ENCODE peak calls at places on chromosomes 7 and 10, in six cellular contexts. S is IMR-90, W is mesenchymal stem cell, X is neuronal stem cell, L is H9, E is H1. R is an unnamed sample.

GRCh38 chr7:155663942-155664341 is 19.5 kb downstream of the RBM33 start:
- DNase-seq in L (no peak), W (no peak), S (no peak), X (no peak), E (no peak), R (no peak)

GRCh38 chr10:649445-649797 is 40.0 kb downstream of the DIP2C start:
- DNase-seq in X (no peak), S (no peak), L (no peak), E (no peak), W (no peak), R (no peak)

GRCh38 chr7:102295346-102296178 is 8.9 kb downstream of the SH2B2 start:
- DNase-seq in L (no peak), S (no peak), X (no peak), W (no peak), E (no peak), R (peak; percentile 21)

GRCh38 chr10:27745719-27746363 is at the start of gene MKX:
- DNase-seq in L (peak; percentile 82), X (peak; percentile 84), S (peak; percentile 44), W (peak; percentile 24), E (no peak), R (peak; percentile 89)

GRCh38 chr10:43814611-43815010 is 165.9 kb upstream of the ZNF32 start:
- DNase-seq in W (no peak), X (no peak), L (no peak), E (no peak), S (peak; percentile 30), R (no peak)

GRCh38 chr10:122030200-122030552 is 41.2 kb downstream of the TACC2 start:
- DNase-seq in X (no peak), S (no peak), E (no peak), W (no peak), L (no peak), R (no peak)

GRCh38 chr7:157722137-157723060 is 385.6 kb downstream of the DNAJB6 start:
- DNase-seq in W (no peak), S (no peak), X (no peak), L (no peak), E (no peak), R (no peak)

GRCh38 chr10:15504101-15504840 is 133.2 kb upstream of the FAM171A1 start:
- DNase-seq in L (no peak), W (peak; percentile 75), S (no peak), X (no peak), E (no peak), R (no peak)

GRCh38 chr7:142009142-142009541 is 13.5 kb downstream of the MGAM start:
- DNase-seq in W (no peak), L (no peak), E (no peak), X (no peak), S (no peak), R (no peak)

GRCh38 chr7:45657890-45658715 is 83.9 kb downstream of the ADCY1 start:
- DNase-seq in L (no peak), E (no peak), X (no peak), W (no peak), S (no peak), R (no peak)

GRCh38 chr7:44386139-44386913 is 60.9 kb upstream of the CAMK2B start:
- DNase-seq in L (peak; percentile 13), W (no peak), E (no peak), X (no peak), S (peak; percentile 24), R (no peak)

GRCh38 chr10:72730462-72730861 is 38.5 kb downstream of the MCU start:
- DNase-seq in S (peak; percentile 83), X (no peak), E (no peak), W (no peak), L (no peak), R (no peak)

GRCh38 chr10:68231106-68231901 is 609 bp downstream of the ATOH7 start:
- DNase-seq in W (peak; percentile 75), S (peak; percentile 76), E (peak; percentile 38), L (peak; percentile 82), X (peak; percentile 77), R (peak; percentile 85)

GRCh38 chr10:71621783-71622526 is 97.6 kb downstream of the C10orf105 start:
- DNase-seq in X (no peak), W (peak; percentile 63), L (peak; percentile 61), E (no peak), S (peak; percentile 36), R (peak; percentile 82)

GRCh38 chr10:96902762-96903358 is 70.8 kb downstream of the LCOR start:
- DNase-seq in W (no peak), L (no peak), S (no peak), E (no peak), X (no peak), R (no peak)

GRCh38 chr7:7557252-7557651 is 9.4 kb upstream of the MIOS start:
- DNase-seq in W (no peak), L (no peak), X (no peak), E (no peak), S (no peak), R (no peak)

GRCh38 chr7:2044883-2045471 is 187.8 kb downstream of the MAD1L1 start:
- DNase-seq in L (no peak), W (no peak), S (no peak), X (no peak), E (no peak), R (no peak)

GRCh38 chr10:130938051-130938450 is 373.5 kb downstream of the TCERG1L start:
- DNase-seq in E (no peak), W (no peak), L (no peak), S (no peak), X (no peak), R (no peak)
- H2BK5ac ChIP-seq in E (no peak overlapping the region), W (no peak overlapping the region), L (no peak overlapping the region), S (no peak overlapping the region), X (no peak overlapping the region), R (no peak overlapping the region)

DNA sequence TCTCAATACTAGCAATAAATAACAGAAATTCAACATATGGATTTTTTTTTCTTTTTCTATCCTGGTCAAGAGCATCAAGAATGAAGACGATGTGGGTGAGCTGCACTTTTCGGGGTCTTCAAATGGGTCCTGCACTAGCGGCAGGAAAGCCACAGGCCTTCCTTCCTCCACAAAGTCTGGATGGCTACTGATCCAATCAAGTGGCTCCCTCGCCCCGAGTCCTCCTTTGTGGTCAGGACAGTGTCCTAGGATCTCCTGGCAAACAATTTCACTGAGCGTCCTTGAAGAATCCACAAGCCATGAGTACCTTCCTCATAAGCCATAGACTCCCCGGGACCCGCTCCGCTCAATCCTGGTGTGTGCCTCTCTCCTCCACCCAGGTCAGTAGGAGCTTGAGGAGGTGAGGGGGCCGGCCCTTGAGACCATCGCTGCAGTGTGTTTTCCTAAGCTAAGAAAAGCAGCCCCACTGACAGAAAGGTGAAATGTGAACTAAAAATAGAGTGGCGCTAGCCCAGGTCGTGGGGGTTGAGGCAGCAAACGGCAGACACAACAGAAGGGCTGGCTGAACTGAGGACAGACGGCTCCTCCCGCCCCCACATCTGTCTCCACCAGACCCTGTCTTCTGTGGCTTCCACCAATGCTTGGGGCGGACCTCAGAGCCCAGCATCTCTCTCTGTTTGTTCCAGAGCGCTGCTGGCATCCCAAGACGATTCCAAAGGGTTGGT is 202.3 kb downstream of the HERPUD2 start:
- DNase-seq in X (no peak), W (no peak), L (no peak), S (no peak), E (no peak), R (no peak)
- H2BK5ac ChIP-seq in X (no peak overlapping the region), W (no peak overlapping the region), L (no peak overlapping the region), S (no peak overlapping the region), E (no peak overlapping the region), R (no peak overlapping the region)

GRCh38 chr10:104349623-104350142 is 4.0 kb upstream of the CFAP58 start:
- DNase-seq in L (no peak), X (no peak), S (peak; percentile 68), E (no peak), W (peak; percentile 82), R (peak; percentile 98)
- H2BK5ac ChIP-seq in L (no peak overlapping the region), X (no peak overlapping the region), S (no peak overlapping the region), E (peak overlapping the region; percentile 55), W (no peak overlapping the region), R (peak overlapping the region; percentile 14)

GRCh38 chr7:99468336-99468918 is 2.5 kb upstream of the ATP5MF start:
- DNase-seq in S (no peak), X (no peak), L (no peak), E (no peak), W (no peak), R (no peak)

GRCh38 chr7:99476107-99476506 is 3.4 kb downstream of the ZNF789 start:
- DNase-seq in L (no peak), E (no peak), W (no peak), S (no peak), X (no peak), R (no peak)

GRCh38 chr7:99473315-99473596 is 566 bp downstream of the ZNF789 start:
- DNase-seq in L (no peak), S (peak; percentile 82), E (no peak), W (peak; percentile 82), X (peak; percentile 11), R (peak; percentile 77)

GRCh38 chr7:99469381-99470065 is 3.2 kb upstream of the ZNF789 start:
- DNase-seq in L (no peak), X (no peak), W (no peak), S (no peak), E (no peak), R (peak; percentile 45)

GRCh38 chr7:99472561-99473314 is at the start of gene ZNF789:
- DNase-seq in E (peak; percentile 84), L (peak; percentile 98), X (peak; percentile 94), W (peak; percentile 96), S (peak; percentile 94), R (peak; percentile 98)
- H2BK5ac ChIP-seq in E (peak within 1 kb of the TSS; percentile 75), L (no peak within 1 kb of the TSS), X (no peak within 1 kb of the TSS), W (no peak within 1 kb of the TSS), S (peak within 1 kb of the TSS; percentile 51), R (no peak within 1 kb of the TSS)

GRCh38 chr10:112958275-112958995 is 8.4 kb downstream of the TCF7L2 start:
- DNase-seq in W (peak; percentile 91), E (no peak), S (peak; percentile 97), L (no peak), X (no peak), R (peak; percentile 83)
- H2BK5ac ChIP-seq in W (peak overlapping the region; percentile 46), E (peak overlapping the region; percentile 93), S (peak overlapping the region; percentile 84), L (no peak overlapping the region), X (no peak overlapping the region), R (peak overlapping the region; percentile 25)

DNA sequence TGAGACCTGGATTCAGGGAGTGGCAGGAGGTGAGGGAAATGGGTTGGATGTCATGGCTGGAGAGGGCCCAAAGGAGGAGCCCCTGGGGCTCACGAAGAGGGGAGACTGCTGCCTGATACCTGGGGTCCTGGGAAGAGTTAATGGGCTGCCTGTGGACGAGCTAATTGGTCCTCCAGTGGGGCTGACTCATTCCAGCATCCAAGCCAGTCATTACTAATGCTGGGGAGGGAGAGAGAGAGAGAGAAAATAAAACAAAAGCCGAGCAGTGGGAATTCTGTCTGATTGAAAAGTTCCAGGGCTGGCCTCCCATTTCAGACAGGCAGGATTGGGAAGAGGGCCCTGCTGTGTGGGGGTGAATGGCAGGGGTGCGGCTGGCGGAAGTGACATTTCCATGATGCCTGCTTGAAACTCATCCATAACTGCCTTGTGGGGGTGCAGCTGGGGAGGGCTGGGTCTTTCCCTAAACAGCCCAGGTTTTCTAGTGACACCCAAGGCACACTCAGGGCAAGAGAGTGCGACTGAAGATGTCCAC is 297.8 kb downstream of the RPS24 start:
- DNase-seq in X (peak; percentile 27), L (peak; percentile 20), E (no peak), S (peak; percentile 76), W (peak; percentile 41), R (no peak)
- H2BK5ac ChIP-seq in X (peak overlapping the region; percentile 4), L (no peak overlapping the region), E (no peak overlapping the region), S (no peak overlapping the region), W (no peak overlapping the region), R (no peak overlapping the region)

GRCh38 chr7:107940951-107941350 is 50.0 kb downstream of the DLD start:
- DNase-seq in E (no peak), W (no peak), S (no peak), L (no peak), X (no peak), R (no peak)
- H2BK5ac ChIP-seq in E (no peak overlapping the region), W (no peak overlapping the region), S (no peak overlapping the region), L (no peak overlapping the region), X (no peak overlapping the region), R (no peak overlapping the region)